ENCODE peak calls at places on chromosomes 12 and 14, in four cellular contexts. Q is H1, Z is H9, D is IMR-90. K is an unnamed sample.

GRCh38 chr12:3417937-3418336 is 73.1 kb upstream of the PRMT8 start:
- DNase-seq in Q (no peak), Z (no peak), D (no peak), K (no peak)

GRCh38 chr12:127165567-127166392 is 1101.2 kb upstream of the TMEM132C start:
- DNase-seq in Q (peak), Z (peak), D (peak), K (peak)

GRCh38 chr14:99647407-99647806 is 2.5 kb downstream of the HHIPL1 start:
- DNase-seq in Q (no peak), Z (no peak), D (peak), K (peak)

GRCh38 chr14:58832010-58832409 is 194.2 kb downstream of the DACT1 start:
- DNase-seq in Q (no peak), Z (no peak), D (no peak), K (no peak)

GRCh38 chr14:22871200-22871961 is at the start of gene LRP10:
- DNase-seq in Q (peak), Z (peak), D (peak), K (peak)

GRCh38 chr12:12883369-12884001 is 7.9 kb upstream of the GPRC5A start:
- DNase-seq in Q (no peak), Z (no peak), D (peak), K (no peak)

GRCh38 chr12:54358620-54358944 is 5.7 kb downstream of the GPR84 start:
- DNase-seq in Q (no peak), Z (no peak), D (no peak), K (no peak)

GRCh38 chr14:65211341-65211987 is 109.1 kb upstream of the MAX start:
- DNase-seq in Q (no peak), Z (no peak), D (peak), K (no peak)

GRCh38 chr14:100056964-100057817 is 8.0 kb upstream of the EVL start:
- DNase-seq in Q (no peak), Z (no peak), D (peak), K (peak)

GRCh38 chr12:7131502-7131866 is 1.3 kb downstream of the CLSTN3 start:
- DNase-seq in Q (no peak), Z (peak), D (no peak), K (peak)

GRCh38 chr12:123062682-123063426 is 82.4 kb downstream of the ARL6IP4 start:
- DNase-seq in Q (no peak), Z (no peak), D (peak), K (no peak)

GRCh38 chr12:94240171-94240570 is 91.8 kb downstream of the PLXNC1 start:
- DNase-seq in Q (no peak), Z (no peak), D (no peak), K (no peak)

GRCh38 chr14:98695809-98696208 is 576.2 kb downstream of the BCL11B start:
- DNase-seq in Q (no peak), Z (no peak), D (no peak), K (no peak)

DNA sequence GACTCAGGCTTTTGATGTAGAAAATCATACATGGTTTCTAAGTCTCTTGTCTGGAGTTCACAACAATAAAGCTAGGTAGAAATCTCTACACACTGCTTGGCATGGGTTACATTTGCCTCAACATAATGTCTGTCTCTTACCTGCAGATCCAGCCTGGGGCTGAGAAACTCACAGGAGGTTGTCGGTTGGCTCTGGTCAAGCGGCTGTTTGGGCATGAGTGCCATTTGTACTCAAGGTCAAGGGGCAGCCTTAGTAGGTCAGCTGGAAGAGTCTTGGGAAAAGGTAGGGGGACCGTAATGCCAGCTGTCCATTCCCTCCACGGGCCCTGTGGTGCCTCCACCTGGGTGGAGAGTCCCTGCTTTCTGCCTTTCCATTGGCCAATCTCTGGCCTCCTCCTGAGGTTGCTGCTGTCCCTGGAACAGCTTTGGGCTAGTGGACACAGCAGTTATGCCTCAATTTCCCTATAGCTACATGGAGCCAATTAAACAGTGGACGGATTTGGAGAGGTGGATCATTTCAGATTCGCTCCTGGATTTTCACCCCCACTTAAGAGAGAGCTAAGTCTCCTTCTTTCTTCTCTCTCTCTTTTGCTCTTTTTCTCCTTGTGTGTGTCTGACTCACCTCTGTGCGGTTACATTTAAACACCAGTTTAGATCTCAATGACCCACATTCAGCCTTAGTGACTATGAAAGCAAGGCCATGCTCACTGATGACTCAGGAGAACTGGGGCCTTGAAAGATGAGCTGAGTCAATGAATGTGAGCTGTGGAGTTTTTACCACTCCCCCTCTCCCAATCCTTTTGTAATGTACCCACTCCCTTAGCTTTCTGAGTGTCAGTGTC is 132.8 kb upstream of the HIF1A start:
- DNase-seq in Q (no peak), Z (no peak), D (peak), K (no peak)
- H4K8ac ChIP-seq in Q (no peak), Z (no peak), D (peak), K (no peak)

DNA sequence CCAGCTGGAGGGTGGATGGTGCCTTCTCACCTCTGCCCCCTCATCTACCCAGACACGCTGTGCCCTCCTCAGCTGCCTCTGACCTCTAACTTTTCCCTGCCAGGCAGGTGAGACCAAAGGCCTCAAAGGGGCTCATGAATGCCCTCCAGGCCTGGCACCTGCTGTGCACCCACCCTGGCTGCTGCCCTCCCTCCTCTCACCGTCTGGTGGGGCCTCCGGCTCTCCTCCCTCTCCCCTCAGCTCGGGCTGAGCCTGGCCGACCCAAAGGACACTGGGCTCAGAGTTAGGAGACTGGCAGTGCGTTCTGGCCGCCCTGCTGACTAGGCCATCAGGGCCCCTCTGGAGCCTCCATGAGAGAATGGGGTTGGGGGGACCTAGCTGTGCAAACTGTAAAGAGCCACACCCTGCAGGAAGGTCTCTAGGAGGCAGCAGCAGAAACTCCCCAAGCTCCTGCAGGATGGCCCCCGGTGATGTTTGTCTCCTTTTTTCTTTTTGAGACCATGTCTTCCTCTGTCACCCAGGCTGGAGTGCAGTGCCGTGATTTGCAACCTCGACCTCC is 40.3 kb upstream of the PPP1R13B start:
- DNase-seq in Q (no peak), Z (no peak), D (no peak), K (no peak)
- H4K5ac ChIP-seq in Q (no peak), Z (no peak), D (no peak), K (no peak)

GRCh38 chr12:92271341-92271740 is 125.7 kb upstream of the BTG1 start:
- DNase-seq in Q (no peak), Z (no peak), D (no peak), K (no peak)
- H4K8ac ChIP-seq in Q (no peak), Z (no peak), D (no peak), K (no peak)

GRCh38 chr12:75959506-75959905 is 72.1 kb downstream of the PHLDA1 start:
- DNase-seq in Q (no peak), Z (no peak), D (no peak), K (peak)
- H4K5ac ChIP-seq in Q (peak), Z (no peak), D (no peak), K (no peak)

GRCh38 chr14:102775855-102776760 is 1.1 kb upstream of the TRAF3 start:
- DNase-seq in Q (no peak), Z (peak), D (peak), K (no peak)
- H4K8ac ChIP-seq in Q (peak), Z (no peak), D (peak), K (no peak)

GRCh38 chr12:116941188-116941587 is 30.4 kb downstream of the FBXW8 start:
- DNase-seq in Q (no peak), Z (no peak), D (no peak), K (no peak)
- H4K5ac ChIP-seq in Q (no peak), Z (no peak), D (no peak), K (no peak)

GRCh38 chr14:74670726-74671125 is 42.2 kb downstream of the AREL1 start:
- DNase-seq in Q (no peak), Z (no peak), D (peak), K (no peak)
- H4K8ac ChIP-seq in Q (no peak), Z (no peak), D (no peak), K (no peak)

DNA sequence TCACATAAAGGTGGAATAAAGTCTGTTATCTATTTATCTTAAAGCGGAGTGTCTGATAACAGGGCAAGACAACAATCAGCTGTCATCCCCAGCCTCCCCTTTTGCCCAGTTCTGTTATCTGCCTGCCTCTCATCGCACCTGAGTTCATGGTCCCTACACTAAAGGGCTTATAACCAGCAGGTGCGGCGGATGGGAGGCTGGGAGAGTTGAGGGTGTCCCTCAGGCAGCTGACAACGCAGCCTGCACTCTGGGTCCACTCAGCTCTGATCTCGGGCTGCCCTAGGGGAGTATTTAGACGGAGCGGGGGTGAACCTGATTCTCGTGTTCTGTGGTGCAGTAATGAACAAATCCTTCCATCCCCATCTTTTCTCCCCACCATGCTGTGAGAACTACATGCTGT is 34.0 kb upstream of the JDP2 start:
- DNase-seq in Q (no peak), Z (no peak), D (no peak), K (no peak)
- H4K5ac ChIP-seq in Q (no peak), Z (no peak), D (no peak), K (no peak)

K was measured in mesendoderm.